ENCODE peak calls at places on chromosomes 2 and 18, in five cellular contexts. J, B, I, R and H are unnamed samples.

GRCh38 chr18:78741381-78742340 is 238.0 kb upstream of the SALL3 start:
- DNase-seq in B (peak; percentile 50), I (peak; percentile 67), J (no peak), R (no peak), H (no peak)

GRCh38 chr18:23398401-23398800 is 54.7 kb upstream of the RIOK3 start:
- DNase-seq in R (no peak), J (no peak), B (no peak), I (no peak), H (no peak)

GRCh38 chr18:28065031-28065792 is 111.7 kb downstream of the CDH2 start:
- DNase-seq in I (no peak), R (no peak), B (no peak), J (no peak), H (no peak)

GRCh38 chr2:9690252-9690651 is 59.5 kb upstream of the YWHAQ start:
- DNase-seq in R (no peak), J (no peak), I (peak; percentile 79), B (no peak), H (no peak)

GRCh38 chr2:240806459-240806858 is 13.6 kb downstream of the KIF1A start:
- DNase-seq in J (no peak), B (no peak), R (no peak), I (no peak), H (no peak)

GRCh38 chr2:229370484-229370883 is 99.4 kb upstream of the PID1 start:
- DNase-seq in J (no peak), I (no peak), R (no peak), B (no peak), H (no peak)

GRCh38 chr18:33870059-33870458 is 292.0 kb downstream of the ASXL3 start:
- DNase-seq in B (no peak), J (no peak), R (no peak), I (no peak), H (no peak)

GRCh38 chr2:36287363-36288275 is 68.0 kb upstream of the CRIM1 start:
- DNase-seq in I (no peak), R (no peak), B (no peak), J (no peak), H (no peak)